ENCODE peak calls at places on chromosomes 4 and X, in ten cellular contexts. F is trophoblast cell; Q is amniotic stem cell; T is activated CD8-positive, alpha-beta memory T cell treated with anti-CD3 and anti-CD28 coated beads for 48 hours; S is HL-60; R is stimulated activated CD8-positive, alpha-beta memory T cell treated with anti-CD3 and anti-CD28 coated beads, Interleukin-2, amount 100 ng/mL, for 48 hours; V is suprapubic skin; O is activated T-cell treated with anti-CD3 and anti-CD28 coated beads for 48 hours; N is CD8-positive, alpha-beta memory T cell; J is OCI-LY7. X is an unnamed sample.

GRCh38 chr4:122777846-122778501 is 45.5 kb downstream of the BBS12 start:
- DNase-seq in F (peak), Q (peak), T (no peak), S (no peak), R (no peak), V (no peak), O (no peak), N (no peak), J (no peak), X (peak)

GRCh38 chrX:17519349-17519748 is 144.3 kb downstream of the NHS start:
- DNase-seq in F (no peak), Q (no peak), T (no peak), S (no peak), R (no peak), V (peak), O (no peak), N (no peak), J (no peak), X (no peak)

GRCh38 chrX:131826572-131826971 is 196.5 kb upstream of the STK26 start:
- DNase-seq in F (no peak), Q (no peak), T (no peak), S (no peak), R (no peak), V (no peak), O (no peak), N (no peak), J (no peak), X (no peak)

GRCh38 chrX:19332983-19333382 is 10.7 kb upstream of the PDHA1 start:
- DNase-seq in F (no peak), Q (no peak), T (no peak), S (no peak), R (no peak), V (no peak), O (no peak), N (no peak), J (no peak), X (peak)

GRCh38 chr4:148355442-148356123 is 86.6 kb downstream of the NR3C2 start:
- DNase-seq in F (no peak), Q (no peak), T (no peak), S (no peak), R (no peak), V (no peak), O (no peak), N (no peak), J (no peak), X (no peak)

GRCh38 chrX:11430266-11430665 is 137.1 kb downstream of the AMELX start:
- DNase-seq in F (no peak), Q (no peak), T (no peak), S (no peak), R (no peak), V (no peak), O (no peak), N (no peak), J (no peak), X (no peak)

GRCh38 chrX:22634081-22634480 is 361.4 kb downstream of the CBLL2 start:
- DNase-seq in F (no peak), Q (peak), T (no peak), S (no peak), R (no peak), V (no peak), O (no peak), N (no peak), J (no peak), X (peak)

GRCh38 chr4:185840201-185840600 is 28.2 kb upstream of the SORBS2 start:
- DNase-seq in F (peak), Q (no peak), T (no peak), S (no peak), R (no peak), V (no peak), O (no peak), N (no peak), J (no peak), X (peak)

GRCh38 chrX:131812847-131813825 is 210.0 kb upstream of the STK26 start:
- DNase-seq in F (peak), Q (no peak), T (peak), S (peak), R (peak), V (peak), O (peak), N (peak), J (no peak), X (peak)

GRCh38 chr4:40908297-40908696 is 158.5 kb downstream of the NSUN7 start:
- DNase-seq in F (peak), Q (no peak), T (no peak), S (no peak), R (no peak), V (peak), O (no peak), N (no peak), J (no peak), X (no peak)

X was measured in adipocyte.